ENCODE peak calls at places on chromosome 21, in eight cellular contexts. One of them, this sample, is unnamed.

GRCh38 chr21:46500224-46500861 is 41.7 kb downstream of the DIP2A start:
- DNase-seq in foreskin fibroblast: peak; percentile 14
- DNase-seq in GM23338: no peak
- DNase-seq in GM12864: peak; percentile 34
- DNase-seq in OCI-LY7: no peak
- DNase-seq in AG09319: no peak
- DNase-seq in heart right ventricle: no peak
- DNase-seq in cardiac muscle cell: no peak
- DNase-seq in this sample: no peak

GRCh38 chr21:37742532-37742931 is 173.7 kb downstream of the KCNJ6 start:
- DNase-seq in GM23338: no peak
- DNase-seq in heart right ventricle: no peak
- DNase-seq in OCI-LY7: peak; percentile 13
- DNase-seq in GM12864: no peak
- DNase-seq in foreskin fibroblast: no peak
- DNase-seq in cardiac muscle cell: no peak
- DNase-seq in AG09319: no peak
- DNase-seq in this sample: no peak

GRCh38 chr21:16124397-16125130 is 394.8 kb downstream of the USP25 start:
- DNase-seq in GM23338: peak; percentile 15
- DNase-seq in AG09319: peak; percentile 55
- DNase-seq in GM12864: no peak
- DNase-seq in OCI-LY7: no peak
- DNase-seq in heart right ventricle: no peak
- DNase-seq in cardiac muscle cell: no peak
- DNase-seq in foreskin fibroblast: peak; percentile 93
- DNase-seq in this sample: no peak

GRCh38 chr21:37631319-37632117 is 264.9 kb downstream of the DYRK1A start:
- DNase-seq in cardiac muscle cell: no peak
- DNase-seq in AG09319: no peak
- DNase-seq in heart right ventricle: no peak
- DNase-seq in GM12864: peak; percentile 73
- DNase-seq in OCI-LY7: no peak
- DNase-seq in GM23338: peak; percentile 86
- DNase-seq in foreskin fibroblast: no peak
- DNase-seq in this sample: no peak

GRCh38 chr21:15084668-15085067 is 19.9 kb upstream of the NRIP1 start:
- DNase-seq in OCI-LY7: no peak
- DNase-seq in foreskin fibroblast: no peak
- DNase-seq in heart right ventricle: no peak
- DNase-seq in AG09319: no peak
- DNase-seq in cardiac muscle cell: no peak
- DNase-seq in GM23338: no peak
- DNase-seq in GM12864: no peak
- DNase-seq in this sample: no peak

GRCh38 chr21:27429612-27430361 is 462.9 kb upstream of the ADAMTS5 start:
- DNase-seq in GM23338: no peak
- DNase-seq in cardiac muscle cell: no peak
- DNase-seq in foreskin fibroblast: peak; percentile 92
- DNase-seq in OCI-LY7: no peak
- DNase-seq in GM12864: no peak
- DNase-seq in AG09319: peak; percentile 42
- DNase-seq in heart right ventricle: no peak
- DNase-seq in this sample: no peak

GRCh38 chr21:45295576-45296365 is 8.1 kb upstream of the POFUT2 start:
- DNase-seq in cardiac muscle cell: peak; percentile 46
- DNase-seq in heart right ventricle: no peak
- DNase-seq in AG09319: no peak
- DNase-seq in foreskin fibroblast: peak; percentile 88
- DNase-seq in GM12864: no peak
- DNase-seq in GM23338: no peak
- DNase-seq in OCI-LY7: no peak
- DNase-seq in this sample: no peak

GRCh38 chr21:45516671-45517151 is 25.5 kb downstream of the SLC19A1 start:
- DNase-seq in GM12864: no peak
- DNase-seq in OCI-LY7: no peak
- DNase-seq in foreskin fibroblast: no peak
- DNase-seq in cardiac muscle cell: no peak
- DNase-seq in heart right ventricle: peak; percentile 6
- DNase-seq in AG09319: no peak
- DNase-seq in GM23338: no peak
- DNase-seq in this sample: no peak

GRCh38 chr21:32406405-32406804 is 6.1 kb upstream of the EVA1C start:
- DNase-seq in foreskin fibroblast: no peak
- DNase-seq in cardiac muscle cell: no peak
- DNase-seq in AG09319: no peak
- DNase-seq in OCI-LY7: no peak
- DNase-seq in GM12864: no peak
- DNase-seq in GM23338: no peak
- DNase-seq in heart right ventricle: no peak
- DNase-seq in this sample: no peak

GRCh38 chr21:32328595-32328994 is 29.9 kb downstream of the MRAP start:
- DNase-seq in OCI-LY7: no peak
- DNase-seq in foreskin fibroblast: no peak
- DNase-seq in cardiac muscle cell: no peak
- DNase-seq in AG09319: no peak
- DNase-seq in GM23338: no peak
- DNase-seq in heart right ventricle: no peak
- DNase-seq in GM12864: no peak
- DNase-seq in this sample: no peak

GRCh38 chr21:45320261-45320990 is 32.7 kb upstream of the POFUT2 start:
- DNase-seq in AG09319: no peak
- DNase-seq in cardiac muscle cell: no peak
- DNase-seq in foreskin fibroblast: peak; percentile 52
- DNase-seq in OCI-LY7: no peak
- DNase-seq in GM23338: no peak
- DNase-seq in GM12864: no peak
- DNase-seq in heart right ventricle: peak; percentile 64
- DNase-seq in this sample: no peak

GRCh38 chr21:45347048-45347711 is 57.8 kb upstream of the COL18A1 start:
- DNase-seq in OCI-LY7: no peak
- DNase-seq in GM23338: peak; percentile 76
- DNase-seq in foreskin fibroblast: no peak
- DNase-seq in GM12864: no peak
- DNase-seq in AG09319: no peak
- DNase-seq in cardiac muscle cell: no peak
- DNase-seq in heart right ventricle: peak; percentile 11
- DNase-seq in this sample: no peak

GRCh38 chr21:44999972-45000636 is 60.3 kb downstream of the SLX9 start:
- DNase-seq in GM23338: no peak
- DNase-seq in heart right ventricle: peak; percentile 8
- DNase-seq in AG09319: no peak
- DNase-seq in OCI-LY7: no peak
- DNase-seq in cardiac muscle cell: no peak
- DNase-seq in foreskin fibroblast: no peak
- DNase-seq in GM12864: no peak
- DNase-seq in this sample: no peak

GRCh38 chr21:37101384-37101783 is 28.3 kb downstream of the TTC3 start:
- DNase-seq in foreskin fibroblast: peak; percentile 29
- DNase-seq in heart right ventricle: no peak
- DNase-seq in OCI-LY7: no peak
- DNase-seq in AG09319: no peak
- DNase-seq in cardiac muscle cell: no peak
- DNase-seq in GM12864: no peak
- DNase-seq in GM23338: no peak
- DNase-seq in this sample: no peak

GRCh38 chr21:39313457-39314154 is at the start of gene BRWD1:
- DNase-seq in cardiac muscle cell: peak; percentile 92
- DNase-seq in OCI-LY7: peak; percentile 93
- DNase-seq in AG09319: peak; percentile 74
- DNase-seq in GM23338: peak; percentile 90
- DNase-seq in GM12864: peak; percentile 55
- DNase-seq in heart right ventricle: peak; percentile 84
- DNase-seq in foreskin fibroblast: peak; percentile 93
- DNase-seq in this sample: peak; percentile 81
- TF ChIP-seq CTCF in cardiac muscle cell: peak; percentile 11
- TF ChIP-seq CTCF in OCI-LY7: peak; percentile 52
- TF ChIP-seq CTCF in AG09319: peak; percentile 14
- TF ChIP-seq CTCF in GM23338: no peak
- TF ChIP-seq CTCF in GM12864: peak; percentile 32
- TF ChIP-seq CTCF in heart right ventricle: peak; percentile 51
- TF ChIP-seq CTCF in foreskin fibroblast: peak; percentile 7
- TF ChIP-seq CTCF in this sample: peak; percentile 31

DNA sequence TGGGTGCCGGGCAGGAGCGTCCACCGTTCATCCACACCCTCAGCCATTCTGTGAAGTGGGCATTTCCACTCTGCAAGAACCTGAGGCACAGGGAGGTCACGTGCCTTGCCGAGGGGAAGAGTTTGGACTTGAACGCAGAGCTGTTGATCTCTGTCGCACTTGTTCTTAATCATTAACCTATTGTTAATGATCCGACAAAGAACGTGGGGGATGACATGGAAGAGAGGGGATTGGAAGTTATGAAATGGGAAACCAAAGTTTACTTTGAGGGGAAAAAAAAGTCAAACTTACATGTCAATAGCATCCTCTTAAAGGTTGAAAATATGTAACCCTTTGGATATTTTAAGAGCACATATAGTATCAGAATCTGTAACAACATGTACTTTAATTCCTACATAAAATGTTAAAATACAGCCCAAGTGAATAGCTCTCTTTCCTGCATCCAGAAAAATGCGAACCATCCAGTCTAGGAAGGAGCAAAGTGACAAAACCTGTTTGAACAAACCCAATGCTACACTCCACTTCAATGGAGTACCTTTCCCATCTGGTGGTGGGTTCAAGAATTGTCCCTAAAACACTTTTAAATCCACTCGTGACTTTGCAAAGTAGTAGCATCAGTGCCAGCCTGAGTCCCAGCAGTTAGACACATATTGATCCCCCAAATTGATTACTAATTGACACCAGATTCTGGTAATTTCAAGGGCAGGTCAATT is 75.5 kb downstream of the SETD4 start:
- DNase-seq in AG09319: no peak
- DNase-seq in OCI-LY7: no peak
- DNase-seq in heart right ventricle: no peak
- DNase-seq in GM12864: no peak
- DNase-seq in foreskin fibroblast: no peak
- DNase-seq in cardiac muscle cell: no peak
- DNase-seq in GM23338: peak; percentile 45
- DNase-seq in this sample: no peak
- TF ChIP-seq CTCF in AG09319: no peak
- TF ChIP-seq CTCF in OCI-LY7: peak; percentile 31
- TF ChIP-seq CTCF in heart right ventricle: no peak
- TF ChIP-seq CTCF in GM12864: no peak
- TF ChIP-seq CTCF in foreskin fibroblast: no peak
- TF ChIP-seq CTCF in cardiac muscle cell: no peak
- TF ChIP-seq CTCF in GM23338: peak; percentile 28
- TF ChIP-seq CTCF in this sample: no peak

DNA sequence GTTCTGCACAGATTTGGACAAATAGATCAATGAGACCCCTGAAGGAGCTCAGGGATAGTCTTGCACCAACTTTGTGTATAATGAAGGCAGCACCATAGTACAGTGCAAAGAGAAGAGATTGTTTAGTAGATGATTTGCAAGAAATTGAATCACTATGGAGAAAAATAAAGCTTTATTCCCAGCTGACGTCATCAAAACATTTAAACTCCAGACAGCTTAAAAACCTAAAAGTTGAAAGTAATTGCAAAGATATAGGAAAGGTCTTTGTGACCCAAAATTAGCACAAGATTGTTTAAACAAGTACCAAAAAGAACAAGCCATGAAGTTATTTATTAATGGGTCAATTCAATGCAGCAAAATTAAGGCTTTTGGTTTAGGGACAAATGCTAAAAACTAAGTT is 88.8 kb upstream of the BACE2 start:
- DNase-seq in AG09319: no peak
- DNase-seq in foreskin fibroblast: no peak
- DNase-seq in GM23338: no peak
- DNase-seq in OCI-LY7: no peak
- DNase-seq in GM12864: no peak
- DNase-seq in heart right ventricle: no peak
- DNase-seq in cardiac muscle cell: no peak
- DNase-seq in this sample: no peak
- TF ChIP-seq CTCF in AG09319: no peak
- TF ChIP-seq CTCF in foreskin fibroblast: no peak
- TF ChIP-seq CTCF in GM23338: no peak
- TF ChIP-seq CTCF in OCI-LY7: no peak
- TF ChIP-seq CTCF in GM12864: no peak
- TF ChIP-seq CTCF in heart right ventricle: no peak
- TF ChIP-seq CTCF in cardiac muscle cell: no peak
- TF ChIP-seq CTCF in this sample: no peak

GRCh38 chr21:39451332-39452206 is at the start of gene SH3BGR:
- DNase-seq in heart right ventricle: peak; percentile 69
- DNase-seq in AG09319: no peak
- DNase-seq in GM12864: no peak
- DNase-seq in OCI-LY7: no peak
- DNase-seq in GM23338: peak; percentile 93
- DNase-seq in cardiac muscle cell: peak; percentile 95
- DNase-seq in foreskin fibroblast: peak; percentile 30
- DNase-seq in this sample: no peak

GRCh38 chr21:39447264-39447663 is 1.7 kb upstream of the LCA5L start:
- DNase-seq in foreskin fibroblast: no peak
- DNase-seq in GM12864: no peak
- DNase-seq in OCI-LY7: no peak
- DNase-seq in GM23338: no peak
- DNase-seq in heart right ventricle: no peak
- DNase-seq in cardiac muscle cell: no peak
- DNase-seq in AG09319: no peak
- DNase-seq in this sample: no peak

GRCh38 chr21:39444406-39445145 is 1.0 kb downstream of the LCA5L start:
- DNase-seq in OCI-LY7: peak; percentile 11
- DNase-seq in heart right ventricle: no peak
- DNase-seq in cardiac muscle cell: peak; percentile 91
- DNase-seq in foreskin fibroblast: peak; percentile 63
- DNase-seq in AG09319: no peak
- DNase-seq in GM23338: peak; percentile 51
- DNase-seq in GM12864: no peak
- DNase-seq in this sample: no peak

GRCh38 chr21:39441502-39442475 is 3.8 kb downstream of the LCA5L start:
- DNase-seq in AG09319: no peak
- DNase-seq in foreskin fibroblast: peak; percentile 74
- DNase-seq in heart right ventricle: no peak
- DNase-seq in GM23338: peak; percentile 76
- DNase-seq in GM12864: peak; percentile 21
- DNase-seq in cardiac muscle cell: peak; percentile 66
- DNase-seq in OCI-LY7: peak; percentile 63
- DNase-seq in this sample: no peak

DNA sequence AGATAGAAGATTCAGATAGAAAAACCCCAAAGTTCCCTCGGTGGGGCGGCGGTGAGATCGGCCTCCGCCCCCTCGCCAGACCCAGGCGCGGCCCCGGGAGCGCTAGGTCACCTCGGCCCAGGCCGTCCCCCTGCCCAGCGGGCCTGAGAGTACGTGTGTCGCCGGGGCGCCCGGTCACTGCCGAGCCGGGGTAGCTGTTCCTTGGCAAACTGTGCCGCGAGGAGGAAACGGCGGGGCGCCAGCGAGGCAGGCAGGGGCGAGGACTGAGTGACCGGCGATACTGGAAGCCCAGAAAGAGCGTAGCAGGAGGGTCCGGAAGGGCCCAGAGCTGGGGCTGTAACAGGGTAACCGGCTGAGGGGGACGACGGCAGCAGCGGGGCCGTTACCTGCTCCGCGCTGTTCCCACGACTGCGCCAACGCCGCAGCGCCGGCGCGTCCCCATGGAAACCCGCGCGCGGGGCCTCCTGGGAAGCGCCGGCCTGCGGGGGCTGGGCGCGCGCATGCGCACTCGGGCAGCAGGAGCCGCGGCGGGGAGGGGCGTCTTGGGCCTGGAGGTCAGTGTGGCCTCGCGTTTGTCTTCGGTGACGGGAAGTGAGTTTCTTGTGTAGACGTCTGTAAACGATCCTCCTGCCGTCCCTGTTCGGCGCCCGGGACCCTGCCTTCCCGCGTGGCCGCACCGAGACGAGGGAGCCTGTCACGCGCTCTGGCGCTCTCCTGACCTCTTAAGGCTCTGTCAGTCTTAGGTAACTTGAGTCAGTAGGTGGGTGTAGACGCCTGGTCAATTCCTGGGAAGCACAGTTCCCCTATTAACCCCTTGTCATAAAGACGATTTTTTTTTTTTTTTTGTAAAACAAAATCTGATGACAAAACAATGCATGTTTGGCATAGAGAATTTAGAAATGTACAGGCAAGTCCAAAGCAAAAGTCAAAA is at the start of gene LCA5L:
- DNase-seq in cardiac muscle cell: peak; percentile 97
- DNase-seq in heart right ventricle: peak; percentile 96
- DNase-seq in OCI-LY7: peak; percentile 93
- DNase-seq in foreskin fibroblast: peak; percentile 96
- DNase-seq in GM12864: peak; percentile 64
- DNase-seq in AG09319: peak; percentile 71
- DNase-seq in GM23338: peak; percentile 94
- DNase-seq in this sample: peak; percentile 91
- TF ChIP-seq CTCF in cardiac muscle cell: no peak
- TF ChIP-seq CTCF in heart right ventricle: peak; percentile 20
- TF ChIP-seq CTCF in OCI-LY7: peak; percentile 13
- TF ChIP-seq CTCF in foreskin fibroblast: no peak
- TF ChIP-seq CTCF in GM12864: peak; percentile 34
- TF ChIP-seq CTCF in AG09319: peak; percentile 24
- TF ChIP-seq CTCF in GM23338: no peak
- TF ChIP-seq CTCF in this sample: no peak

This sample was measured in natural killer cell.